ENCODE peak calls at places on chromosomes 5 and 9, in four cellular contexts. One of them, this sample, is unnamed.

GRCh38 chr5:6365142-6365976 is 13.0 kb downstream of the MED10 start:
- DNase-seq in RWPE1: peak
- DNase-seq in lower leg skin: peak
- DNase-seq in mesothelial cell of epicardium: no peak
- DNase-seq in this sample: no peak

GRCh38 chr9:34459941-34460340 is 1.3 kb downstream of the DNAI1 start:
- DNase-seq in RWPE1: no peak
- DNase-seq in mesothelial cell of epicardium: no peak
- DNase-seq in lower leg skin: no peak
- DNase-seq in this sample: no peak

GRCh38 chr5:142235050-142235797 is 89.6 kb downstream of the SPRY4 start:
- DNase-seq in mesothelial cell of epicardium: no peak
- DNase-seq in lower leg skin: no peak
- DNase-seq in RWPE1: no peak
- DNase-seq in this sample: no peak

GRCh38 chr5:58322453-58322852 is 137.4 kb downstream of the PLK2 start:
- DNase-seq in mesothelial cell of epicardium: no peak
- DNase-seq in lower leg skin: no peak
- DNase-seq in RWPE1: no peak
- DNase-seq in this sample: no peak

GRCh38 chr5:125967576-125967975 is 455.6 kb upstream of the GRAMD2B start:
- DNase-seq in mesothelial cell of epicardium: no peak
- DNase-seq in RWPE1: no peak
- DNase-seq in lower leg skin: no peak
- DNase-seq in this sample: no peak

GRCh38 chr5:59275537-59276276 is 617.8 kb downstream of the PDE4D start:
- DNase-seq in lower leg skin: no peak
- DNase-seq in RWPE1: peak
- DNase-seq in mesothelial cell of epicardium: no peak
- DNase-seq in this sample: no peak

GRCh38 chr5:96745844-96746531 is 61.8 kb downstream of the ERAP1 start:
- DNase-seq in mesothelial cell of epicardium: no peak
- DNase-seq in lower leg skin: no peak
- DNase-seq in RWPE1: no peak
- DNase-seq in this sample: no peak

GRCh38 chr9:98375138-98375726 is 119.8 kb upstream of the TBC1D2 start:
- DNase-seq in lower leg skin: no peak
- DNase-seq in RWPE1: no peak
- DNase-seq in mesothelial cell of epicardium: no peak
- DNase-seq in this sample: no peak

GRCh38 chr5:137617806-137618205 is 118.1 kb downstream of the KLHL3 start:
- DNase-seq in RWPE1: no peak
- DNase-seq in mesothelial cell of epicardium: no peak
- DNase-seq in lower leg skin: peak
- DNase-seq in this sample: no peak

GRCh38 chr5:141772281-141772680 is 90.3 kb upstream of the ARAP3 start:
- DNase-seq in RWPE1: no peak
- DNase-seq in mesothelial cell of epicardium: no peak
- DNase-seq in lower leg skin: no peak
- DNase-seq in this sample: no peak

GRCh38 chr5:56229106-56229505 is 4.0 kb downstream of the ANKRD55 start:
- DNase-seq in lower leg skin: no peak
- DNase-seq in mesothelial cell of epicardium: no peak
- DNase-seq in RWPE1: no peak
- DNase-seq in this sample: no peak

GRCh38 chr5:39194466-39195136 is 24.8 kb downstream of the FYB1 start:
- DNase-seq in RWPE1: peak
- DNase-seq in mesothelial cell of epicardium: no peak
- DNase-seq in lower leg skin: peak
- DNase-seq in this sample: no peak

GRCh38 chr5:133354323-133355161 is 257.8 kb downstream of the FSTL4 start:
- DNase-seq in mesothelial cell of epicardium: no peak
- DNase-seq in RWPE1: no peak
- DNase-seq in lower leg skin: no peak
- DNase-seq in this sample: no peak

GRCh38 chr5:40486437-40487270 is 193.1 kb upstream of the PTGER4 start:
- DNase-seq in RWPE1: no peak
- DNase-seq in lower leg skin: no peak
- DNase-seq in mesothelial cell of epicardium: no peak
- DNase-seq in this sample: peak

GRCh38 chr9:135666534-135667402 is 3.7 kb downstream of the LCN9 start:
- DNase-seq in RWPE1: no peak
- DNase-seq in lower leg skin: no peak
- DNase-seq in mesothelial cell of epicardium: no peak
- DNase-seq in this sample: peak

GRCh38 chr5:159640376-159640775 is 275.9 kb upstream of the ADRA1B start:
- DNase-seq in lower leg skin: no peak
- DNase-seq in mesothelial cell of epicardium: no peak
- DNase-seq in RWPE1: no peak
- DNase-seq in this sample: no peak

GRCh38 chr5:113123563-113123962 is 147.0 kb downstream of the DCP2 start:
- DNase-seq in RWPE1: no peak
- DNase-seq in mesothelial cell of epicardium: no peak
- DNase-seq in lower leg skin: no peak
- DNase-seq in this sample: no peak

GRCh38 chr9:120866651-120867050 is 10.3 kb downstream of the PHF19 start:
- DNase-seq in lower leg skin: no peak
- DNase-seq in RWPE1: no peak
- DNase-seq in mesothelial cell of epicardium: no peak
- DNase-seq in this sample: no peak

GRCh38 chr9:130701059-130702022 is 7.8 kb downstream of the EXOSC2 start:
- DNase-seq in lower leg skin: peak
- DNase-seq in mesothelial cell of epicardium: peak
- DNase-seq in RWPE1: peak
- DNase-seq in this sample: peak

GRCh38 chr9:128764361-128764760 is 7.4 kb downstream of the ZER1 start:
- DNase-seq in mesothelial cell of epicardium: no peak
- DNase-seq in lower leg skin: no peak
- DNase-seq in RWPE1: no peak
- DNase-seq in this sample: no peak
- TF ChIP-seq CTCF in mesothelial cell of epicardium: no peak
- TF ChIP-seq CTCF in lower leg skin: no peak
- TF ChIP-seq CTCF in RWPE1: no peak
- TF ChIP-seq CTCF in this sample: no peak

GRCh38 chr5:149130121-149130931 is 11.0 kb upstream of the ABLIM3 start:
- DNase-seq in lower leg skin: no peak
- DNase-seq in mesothelial cell of epicardium: no peak
- DNase-seq in RWPE1: no peak
- DNase-seq in this sample: no peak
- TF ChIP-seq CTCF in lower leg skin: no peak
- TF ChIP-seq CTCF in mesothelial cell of epicardium: no peak
- TF ChIP-seq CTCF in RWPE1: no peak
- TF ChIP-seq CTCF in this sample: no peak

GRCh38 chr5:79829260-79829659 is 139.6 kb downstream of the CMYA5 start:
- DNase-seq in RWPE1: no peak
- DNase-seq in mesothelial cell of epicardium: no peak
- DNase-seq in lower leg skin: no peak
- DNase-seq in this sample: no peak
- TF ChIP-seq CTCF in RWPE1: no peak
- TF ChIP-seq CTCF in mesothelial cell of epicardium: no peak
- TF ChIP-seq CTCF in lower leg skin: no peak
- TF ChIP-seq CTCF in this sample: no peak

DNA sequence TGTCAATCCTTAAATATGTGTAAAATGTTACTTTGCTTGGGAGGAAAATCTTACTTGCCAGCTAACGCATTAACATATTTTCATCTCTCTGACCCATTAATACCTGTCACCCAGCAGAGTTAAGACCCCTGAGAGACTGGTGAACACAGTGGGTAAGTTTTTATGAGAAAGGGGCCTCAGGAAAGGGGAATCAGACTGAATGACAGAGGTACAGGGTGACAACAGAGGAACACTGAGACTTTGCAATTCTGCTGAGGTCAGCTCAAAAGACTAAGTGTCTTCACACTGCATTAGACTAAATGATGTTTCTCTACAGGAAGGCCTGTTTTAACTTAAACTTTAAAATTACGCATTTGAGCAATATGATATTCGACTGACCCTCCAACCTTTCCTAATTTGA is 223.8 kb downstream of the EFNA5 start:
- DNase-seq in RWPE1: no peak
- DNase-seq in mesothelial cell of epicardium: no peak
- DNase-seq in lower leg skin: no peak
- DNase-seq in this sample: no peak
- TF ChIP-seq CTCF in RWPE1: no peak
- TF ChIP-seq CTCF in mesothelial cell of epicardium: no peak
- TF ChIP-seq CTCF in lower leg skin: no peak
- TF ChIP-seq CTCF in this sample: no peak

GRCh38 chr5:179913461-179913860 is 5.8 kb upstream of the TBC1D9B start:
- DNase-seq in lower leg skin: peak
- DNase-seq in mesothelial cell of epicardium: no peak
- DNase-seq in RWPE1: no peak
- DNase-seq in this sample: no peak
- TF ChIP-seq CTCF in lower leg skin: no peak
- TF ChIP-seq CTCF in mesothelial cell of epicardium: no peak
- TF ChIP-seq CTCF in RWPE1: no peak
- TF ChIP-seq CTCF in this sample: no peak

GRCh38 chr5:149264432-149265069 is 7.1 kb upstream of the AFAP1L1 start:
- DNase-seq in lower leg skin: no peak
- DNase-seq in mesothelial cell of epicardium: peak
- DNase-seq in RWPE1: peak
- DNase-seq in this sample: no peak
- TF ChIP-seq CTCF in lower leg skin: no peak
- TF ChIP-seq CTCF in mesothelial cell of epicardium: peak
- TF ChIP-seq CTCF in RWPE1: peak
- TF ChIP-seq CTCF in this sample: peak

GRCh38 chr9:112917987-112918362 is 27.3 kb upstream of the SLC46A2 start:
- DNase-seq in RWPE1: no peak
- DNase-seq in lower leg skin: no peak
- DNase-seq in mesothelial cell of epicardium: no peak
- DNase-seq in this sample: no peak

GRCh38 chr9:112925058-112925641 is 34.5 kb upstream of the SLC46A2 start:
- DNase-seq in lower leg skin: no peak
- DNase-seq in mesothelial cell of epicardium: no peak
- DNase-seq in RWPE1: peak
- DNase-seq in this sample: no peak

GRCh38 chr9:112917027-112917986 is 26.6 kb upstream of the SLC46A2 start:
- DNase-seq in RWPE1: peak
- DNase-seq in mesothelial cell of epicardium: no peak
- DNase-seq in lower leg skin: no peak
- DNase-seq in this sample: no peak

GRCh38 chr9:112921549-112921948 is 30.9 kb upstream of the SLC46A2 start:
- DNase-seq in RWPE1: peak
- DNase-seq in mesothelial cell of epicardium: no peak
- DNase-seq in lower leg skin: no peak
- DNase-seq in this sample: no peak
- TF ChIP-seq CTCF in RWPE1: peak
- TF ChIP-seq CTCF in mesothelial cell of epicardium: no peak
- TF ChIP-seq CTCF in lower leg skin: no peak
- TF ChIP-seq CTCF in this sample: peak

This sample was measured in left lung.